ENCODE peak calls at places on chromosomes 3 and 15, in seven cellular contexts. One of them, this sample, is unnamed.

GRCh38 chr3:119911748-119912147 is 129.8 kb downstream of the NR1I2 start:
- DNase-seq in body of pancreas: no peak
- DNase-seq in coronary artery: no peak
- DNase-seq in AG04449: no peak
- DNase-seq in nephron progenitor cell: no peak
- DNase-seq in CD8-positive, alpha-beta T cell: no peak
- DNase-seq in foreskin fibroblast: no peak
- DNase-seq in this sample: no peak

GRCh38 chr3:41363830-41364523 is 164.7 kb downstream of the CTNNB1 start:
- DNase-seq in foreskin fibroblast: no peak
- DNase-seq in body of pancreas: no peak
- DNase-seq in nephron progenitor cell: no peak
- DNase-seq in CD8-positive, alpha-beta T cell: no peak
- DNase-seq in AG04449: no peak
- DNase-seq in coronary artery: no peak
- DNase-seq in this sample: no peak

GRCh38 chr15:69149803-69150202 is 10.6 kb upstream of the GLCE start:
- DNase-seq in coronary artery: no peak
- DNase-seq in foreskin fibroblast: no peak
- DNase-seq in nephron progenitor cell: no peak
- DNase-seq in AG04449: no peak
- DNase-seq in CD8-positive, alpha-beta T cell: no peak
- DNase-seq in body of pancreas: no peak
- DNase-seq in this sample: no peak

GRCh38 chr3:11302444-11302843 is 30.2 kb downstream of the ATG7 start:
- DNase-seq in nephron progenitor cell: no peak
- DNase-seq in foreskin fibroblast: no peak
- DNase-seq in coronary artery: no peak
- DNase-seq in CD8-positive, alpha-beta T cell: no peak
- DNase-seq in AG04449: no peak
- DNase-seq in body of pancreas: no peak
- DNase-seq in this sample: no peak

GRCh38 chr3:13497386-13497785 is 17.3 kb downstream of the HDAC11 start:
- DNase-seq in coronary artery: no peak
- DNase-seq in body of pancreas: no peak
- DNase-seq in nephron progenitor cell: no peak
- DNase-seq in foreskin fibroblast: no peak
- DNase-seq in CD8-positive, alpha-beta T cell: no peak
- DNase-seq in AG04449: no peak
- DNase-seq in this sample: no peak

GRCh38 chr15:58292761-58293175 is 139.0 kb upstream of the LIPC start:
- DNase-seq in AG04449: no peak
- DNase-seq in nephron progenitor cell: no peak
- DNase-seq in coronary artery: no peak
- DNase-seq in foreskin fibroblast: no peak
- DNase-seq in CD8-positive, alpha-beta T cell: no peak
- DNase-seq in body of pancreas: no peak
- DNase-seq in this sample: no peak

GRCh38 chr3:153051427-153052095 is 110.5 kb upstream of the RAP2B start:
- DNase-seq in nephron progenitor cell: no peak
- DNase-seq in CD8-positive, alpha-beta T cell: no peak
- DNase-seq in foreskin fibroblast: peak; percentile 77
- DNase-seq in body of pancreas: no peak
- DNase-seq in coronary artery: no peak
- DNase-seq in AG04449: no peak
- DNase-seq in this sample: peak; percentile 59

GRCh38 chr15:71251548-71252035 is 136.3 kb downstream of the THSD4 start:
- DNase-seq in AG04449: no peak
- DNase-seq in coronary artery: no peak
- DNase-seq in foreskin fibroblast: peak; percentile 44
- DNase-seq in nephron progenitor cell: no peak
- DNase-seq in CD8-positive, alpha-beta T cell: no peak
- DNase-seq in body of pancreas: no peak
- DNase-seq in this sample: no peak

GRCh38 chr3:109977903-109978302 is 640.6 kb upstream of the DPPA4 start:
- DNase-seq in CD8-positive, alpha-beta T cell: no peak
- DNase-seq in nephron progenitor cell: no peak
- DNase-seq in body of pancreas: no peak
- DNase-seq in foreskin fibroblast: no peak
- DNase-seq in coronary artery: no peak
- DNase-seq in AG04449: no peak
- DNase-seq in this sample: no peak

GRCh38 chr3:97979610-97980009 is 7.4 kb upstream of the RIOX2 start:
- DNase-seq in foreskin fibroblast: no peak
- DNase-seq in CD8-positive, alpha-beta T cell: no peak
- DNase-seq in nephron progenitor cell: no peak
- DNase-seq in coronary artery: no peak
- DNase-seq in body of pancreas: no peak
- DNase-seq in AG04449: no peak
- DNase-seq in this sample: no peak

GRCh38 chr15:42705336-42705735 is 31.6 kb downstream of the CDAN1 start:
- DNase-seq in CD8-positive, alpha-beta T cell: no peak
- DNase-seq in coronary artery: no peak
- DNase-seq in body of pancreas: no peak
- DNase-seq in nephron progenitor cell: no peak
- DNase-seq in foreskin fibroblast: no peak
- DNase-seq in AG04449: no peak
- DNase-seq in this sample: no peak

GRCh38 chr3:196979545-196979944 is 10.9 kb upstream of the PIGZ start:
- DNase-seq in CD8-positive, alpha-beta T cell: no peak
- DNase-seq in coronary artery: no peak
- DNase-seq in nephron progenitor cell: no peak
- DNase-seq in AG04449: peak; percentile 17
- DNase-seq in foreskin fibroblast: peak; percentile 80
- DNase-seq in body of pancreas: no peak
- DNase-seq in this sample: peak; percentile 85

GRCh38 chr3:60932669-60933068 is 318.6 kb downstream of the FHIT start:
- DNase-seq in foreskin fibroblast: peak; percentile 4
- DNase-seq in coronary artery: no peak
- DNase-seq in body of pancreas: no peak
- DNase-seq in nephron progenitor cell: no peak
- DNase-seq in CD8-positive, alpha-beta T cell: no peak
- DNase-seq in AG04449: no peak
- DNase-seq in this sample: no peak

GRCh38 chr3:123155471-123156011 is 46.2 kb upstream of the SEC22A start:
- DNase-seq in foreskin fibroblast: no peak
- DNase-seq in AG04449: no peak
- DNase-seq in CD8-positive, alpha-beta T cell: no peak
- DNase-seq in coronary artery: no peak
- DNase-seq in body of pancreas: no peak
- DNase-seq in nephron progenitor cell: peak; percentile 43
- DNase-seq in this sample: no peak

GRCh38 chr15:60788514-60789091 is 309.7 kb upstream of the ICE2 start:
- DNase-seq in coronary artery: no peak
- DNase-seq in AG04449: no peak
- DNase-seq in body of pancreas: no peak
- DNase-seq in CD8-positive, alpha-beta T cell: no peak
- DNase-seq in nephron progenitor cell: no peak
- DNase-seq in foreskin fibroblast: no peak
- DNase-seq in this sample: no peak

GRCh38 chr15:96699871-96700401 is 369.4 kb downstream of the NR2F2 start:
- DNase-seq in coronary artery: no peak
- DNase-seq in nephron progenitor cell: no peak
- DNase-seq in AG04449: no peak
- DNase-seq in foreskin fibroblast: no peak
- DNase-seq in CD8-positive, alpha-beta T cell: no peak
- DNase-seq in body of pancreas: no peak
- DNase-seq in this sample: no peak

GRCh38 chr15:70383856-70384255 is 286.1 kb upstream of the TLE3 start:
- DNase-seq in coronary artery: peak; percentile 35
- DNase-seq in AG04449: no peak
- DNase-seq in nephron progenitor cell: no peak
- DNase-seq in foreskin fibroblast: no peak
- DNase-seq in CD8-positive, alpha-beta T cell: no peak
- DNase-seq in body of pancreas: no peak
- DNase-seq in this sample: no peak

GRCh38 chr3:194308635-194309213 is 42.4 kb downstream of the CPN2 start:
- DNase-seq in AG04449: no peak
- DNase-seq in coronary artery: no peak
- DNase-seq in nephron progenitor cell: no peak
- DNase-seq in body of pancreas: no peak
- DNase-seq in CD8-positive, alpha-beta T cell: no peak
- DNase-seq in foreskin fibroblast: no peak
- DNase-seq in this sample: no peak

GRCh38 chr3:20574746-20575145 is 388.7 kb upstream of the SGO1 start:
- DNase-seq in nephron progenitor cell: no peak
- DNase-seq in coronary artery: no peak
- DNase-seq in CD8-positive, alpha-beta T cell: no peak
- DNase-seq in AG04449: peak; percentile 81
- DNase-seq in foreskin fibroblast: peak; percentile 87
- DNase-seq in body of pancreas: no peak
- DNase-seq in this sample: no peak

GRCh38 chr15:93664180-93664951 is 567.0 kb upstream of the MCTP2 start:
- DNase-seq in foreskin fibroblast: no peak
- DNase-seq in AG04449: no peak
- DNase-seq in CD8-positive, alpha-beta T cell: no peak
- DNase-seq in nephron progenitor cell: no peak
- DNase-seq in coronary artery: no peak
- DNase-seq in body of pancreas: no peak
- DNase-seq in this sample: no peak

GRCh38 chr3:157794771-157795170 is 291.6 kb upstream of the VEPH1 start:
- DNase-seq in AG04449: peak; percentile 28
- DNase-seq in body of pancreas: no peak
- DNase-seq in foreskin fibroblast: peak; percentile 70
- DNase-seq in CD8-positive, alpha-beta T cell: no peak
- DNase-seq in nephron progenitor cell: no peak
- DNase-seq in coronary artery: no peak
- DNase-seq in this sample: no peak

GRCh38 chr15:25893621-25894020 is 30.5 kb upstream of the ATP10A start:
- DNase-seq in nephron progenitor cell: no peak
- DNase-seq in AG04449: no peak
- DNase-seq in coronary artery: no peak
- DNase-seq in body of pancreas: no peak
- DNase-seq in foreskin fibroblast: no peak
- DNase-seq in CD8-positive, alpha-beta T cell: no peak
- DNase-seq in this sample: no peak

GRCh38 chr15:80508783-80509182 is 104.6 kb downstream of the ARNT2 start:
- DNase-seq in coronary artery: no peak
- DNase-seq in nephron progenitor cell: no peak
- DNase-seq in body of pancreas: no peak
- DNase-seq in AG04449: no peak
- DNase-seq in foreskin fibroblast: no peak
- DNase-seq in CD8-positive, alpha-beta T cell: no peak
- DNase-seq in this sample: no peak

GRCh38 chr3:38805765-38806386 is 10.1 kb downstream of the SCN10A start:
- DNase-seq in foreskin fibroblast: peak; percentile 85
- DNase-seq in coronary artery: no peak
- DNase-seq in CD8-positive, alpha-beta T cell: no peak
- DNase-seq in body of pancreas: peak; percentile 45
- DNase-seq in AG04449: no peak
- DNase-seq in nephron progenitor cell: peak; percentile 83
- DNase-seq in this sample: peak; percentile 32

GRCh38 chr15:52287114-52287513 is 8.5 kb downstream of the MYO5C start:
- DNase-seq in foreskin fibroblast: no peak
- DNase-seq in coronary artery: no peak
- DNase-seq in CD8-positive, alpha-beta T cell: no peak
- DNase-seq in body of pancreas: no peak
- DNase-seq in AG04449: no peak
- DNase-seq in nephron progenitor cell: no peak
- DNase-seq in this sample: no peak

GRCh38 chr3:71206821-71207220 is 376.7 kb downstream of the FOXP1 start:
- DNase-seq in coronary artery: no peak
- DNase-seq in CD8-positive, alpha-beta T cell: no peak
- DNase-seq in nephron progenitor cell: no peak
- DNase-seq in AG04449: no peak
- DNase-seq in foreskin fibroblast: no peak
- DNase-seq in body of pancreas: peak; percentile 34
- DNase-seq in this sample: no peak

GRCh38 chr3:13689373-13690265 is 140.7 kb downstream of the FBLN2 start:
- DNase-seq in body of pancreas: no peak
- DNase-seq in AG04449: no peak
- DNase-seq in coronary artery: no peak
- DNase-seq in CD8-positive, alpha-beta T cell: no peak
- DNase-seq in nephron progenitor cell: no peak
- DNase-seq in foreskin fibroblast: no peak
- DNase-seq in this sample: no peak

GRCh38 chr3:183123891-183124290 is 24.6 kb upstream of the MCCC1 start:
- DNase-seq in AG04449: no peak
- DNase-seq in coronary artery: no peak
- DNase-seq in body of pancreas: no peak
- DNase-seq in foreskin fibroblast: peak; percentile 46
- DNase-seq in nephron progenitor cell: no peak
- DNase-seq in CD8-positive, alpha-beta T cell: no peak
- DNase-seq in this sample: no peak

GRCh38 chr15:57550640-57551039 is 41.1 kb upstream of the MYZAP start:
- DNase-seq in AG04449: no peak
- DNase-seq in body of pancreas: peak; percentile 91
- DNase-seq in coronary artery: no peak
- DNase-seq in CD8-positive, alpha-beta T cell: no peak
- DNase-seq in nephron progenitor cell: no peak
- DNase-seq in foreskin fibroblast: no peak
- DNase-seq in this sample: no peak

GRCh38 chr3:36124118-36124796 is 256.0 kb upstream of the STAC start:
- DNase-seq in body of pancreas: peak; percentile 15
- DNase-seq in foreskin fibroblast: peak; percentile 71
- DNase-seq in coronary artery: no peak
- DNase-seq in CD8-positive, alpha-beta T cell: no peak
- DNase-seq in nephron progenitor cell: peak; percentile 46
- DNase-seq in AG04449: no peak
- DNase-seq in this sample: peak; percentile 15
- TF ChIP-seq CTCF in body of pancreas: peak; percentile 8
- TF ChIP-seq CTCF in foreskin fibroblast: peak; percentile 73
- TF ChIP-seq CTCF in coronary artery: no peak
- TF ChIP-seq CTCF in CD8-positive, alpha-beta T cell: no peak
- TF ChIP-seq CTCF in nephron progenitor cell: peak; percentile 64
- TF ChIP-seq CTCF in AG04449: peak; percentile 51
- TF ChIP-seq CTCF in this sample: peak; percentile 97

GRCh38 chr3:24690777-24691176 is 196.1 kb upstream of the THRB start:
- DNase-seq in coronary artery: no peak
- DNase-seq in nephron progenitor cell: no peak
- DNase-seq in CD8-positive, alpha-beta T cell: no peak
- DNase-seq in body of pancreas: no peak
- DNase-seq in AG04449: no peak
- DNase-seq in foreskin fibroblast: no peak
- DNase-seq in this sample: no peak
- TF ChIP-seq CTCF in coronary artery: no peak
- TF ChIP-seq CTCF in nephron progenitor cell: no peak
- TF ChIP-seq CTCF in CD8-positive, alpha-beta T cell: no peak
- TF ChIP-seq CTCF in body of pancreas: no peak
- TF ChIP-seq CTCF in AG04449: no peak
- TF ChIP-seq CTCF in foreskin fibroblast: no peak
- TF ChIP-seq CTCF in this sample: no peak

DNA sequence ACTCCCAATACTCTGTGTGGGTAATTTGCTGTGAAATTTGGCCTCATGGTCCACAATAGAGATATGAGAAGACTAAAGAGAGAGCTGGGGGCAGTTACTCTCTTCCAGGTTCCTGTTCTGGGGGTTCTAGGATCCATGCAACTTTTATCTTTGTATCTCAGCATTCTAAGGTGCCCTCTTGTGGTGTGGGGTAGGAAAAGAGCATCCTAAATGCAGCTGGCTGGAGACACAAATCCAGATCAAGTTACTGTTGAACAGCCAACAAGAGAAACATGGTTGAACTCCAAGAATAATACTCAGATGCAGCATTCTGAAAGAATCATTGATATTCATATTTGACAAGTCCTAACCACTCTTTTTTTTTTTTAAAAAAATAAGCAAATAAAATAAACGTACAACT is 238.2 kb downstream of the GREM1 start:
- DNase-seq in AG04449: peak; percentile 83
- DNase-seq in coronary artery: no peak
- DNase-seq in foreskin fibroblast: peak; percentile 90
- DNase-seq in nephron progenitor cell: peak; percentile 13
- DNase-seq in CD8-positive, alpha-beta T cell: no peak
- DNase-seq in body of pancreas: peak; percentile 20
- DNase-seq in this sample: no peak
- TF ChIP-seq CTCF in AG04449: peak; percentile 69
- TF ChIP-seq CTCF in coronary artery: no peak
- TF ChIP-seq CTCF in foreskin fibroblast: peak; percentile 70
- TF ChIP-seq CTCF in nephron progenitor cell: peak; percentile 47
- TF ChIP-seq CTCF in CD8-positive, alpha-beta T cell: no peak
- TF ChIP-seq CTCF in body of pancreas: peak; percentile 31
- TF ChIP-seq CTCF in this sample: peak; percentile 81

GRCh38 chr3:126267169-126267975 is 87.0 kb upstream of the ALDH1L1 start:
- DNase-seq in nephron progenitor cell: peak; percentile 88
- DNase-seq in coronary artery: peak; percentile 96
- DNase-seq in foreskin fibroblast: peak; percentile 93
- DNase-seq in body of pancreas: peak; percentile 77
- DNase-seq in AG04449: peak; percentile 75
- DNase-seq in CD8-positive, alpha-beta T cell: no peak
- DNase-seq in this sample: peak; percentile 78
- TF ChIP-seq CTCF in nephron progenitor cell: no peak
- TF ChIP-seq CTCF in coronary artery: peak; percentile 15
- TF ChIP-seq CTCF in foreskin fibroblast: no peak
- TF ChIP-seq CTCF in body of pancreas: no peak
- TF ChIP-seq CTCF in AG04449: peak; percentile 36
- TF ChIP-seq CTCF in CD8-positive, alpha-beta T cell: no peak
- TF ChIP-seq CTCF in this sample: peak; percentile 24

This sample was measured in epithelial cell of proximal tubule.